ENCODE peak calls at places on chromosome 22, in five cellular contexts. One of them, this sample, is unnamed.

GRCh38 chr22:29480512-29481264 is 670 bp downstream of the NEFH start:
- DNase-seq in lower leg skin: no peak
- DNase-seq in transverse colon: no peak
- DNase-seq in sigmoid colon: no peak
- DNase-seq in HCT116: no peak
- DNase-seq in this sample: peak

GRCh38 chr22:24536089-24536488 is 18.8 kb downstream of the GUCD1 start:
- DNase-seq in lower leg skin: no peak
- DNase-seq in sigmoid colon: no peak
- DNase-seq in transverse colon: no peak
- DNase-seq in HCT116: no peak
- DNase-seq in this sample: no peak

GRCh38 chr22:33697640-33698039 is 222.6 kb downstream of the LARGE1 start:
- DNase-seq in transverse colon: no peak
- DNase-seq in sigmoid colon: no peak
- DNase-seq in lower leg skin: no peak
- DNase-seq in HCT116: no peak
- DNase-seq in this sample: no peak

GRCh38 chr22:33124471-33124870 is 66.3 kb upstream of the SYN3 start:
- DNase-seq in transverse colon: no peak
- DNase-seq in lower leg skin: no peak
- DNase-seq in sigmoid colon: no peak
- DNase-seq in HCT116: no peak
- DNase-seq in this sample: no peak

GRCh38 chr22:47213571-47214230 is 451.3 kb downstream of the TBC1D22A start:
- DNase-seq in sigmoid colon: peak
- DNase-seq in transverse colon: peak
- DNase-seq in lower leg skin: no peak
- DNase-seq in HCT116: peak
- DNase-seq in this sample: peak

GRCh38 chr22:19629331-19629719 is 85.0 kb upstream of the SEPTIN5 start:
- DNase-seq in lower leg skin: no peak
- DNase-seq in HCT116: no peak
- DNase-seq in transverse colon: no peak
- DNase-seq in sigmoid colon: peak
- DNase-seq in this sample: no peak

GRCh38 chr22:19679476-19680099 is 34.7 kb upstream of the SEPTIN5 start:
- DNase-seq in transverse colon: peak
- DNase-seq in HCT116: no peak
- DNase-seq in sigmoid colon: peak
- DNase-seq in lower leg skin: no peak
- DNase-seq in this sample: peak

GRCh38 chr22:33519974-33520903 is 400.0 kb downstream of the LARGE1 start:
- DNase-seq in lower leg skin: no peak
- DNase-seq in HCT116: no peak
- DNase-seq in sigmoid colon: no peak
- DNase-seq in transverse colon: no peak
- DNase-seq in this sample: no peak

GRCh38 chr22:39176067-39176621 is 23.7 kb upstream of the CBX7 start:
- DNase-seq in sigmoid colon: peak
- DNase-seq in lower leg skin: no peak
- DNase-seq in transverse colon: peak
- DNase-seq in HCT116: no peak
- DNase-seq in this sample: no peak

GRCh38 chr22:19708323-19709011 is 5.8 kb upstream of the SEPTIN5 start:
- DNase-seq in lower leg skin: no peak
- DNase-seq in transverse colon: no peak
- DNase-seq in HCT116: no peak
- DNase-seq in sigmoid colon: peak
- DNase-seq in this sample: no peak

GRCh38 chr22:26471522-26471921 is 12.1 kb downstream of the HPS4 start:
- DNase-seq in sigmoid colon: no peak
- DNase-seq in lower leg skin: no peak
- DNase-seq in transverse colon: no peak
- DNase-seq in HCT116: peak
- DNase-seq in this sample: no peak

GRCh38 chr22:22786301-22787115 is 101.1 kb upstream of the IGLL5 start:
- DNase-seq in sigmoid colon: no peak
- DNase-seq in lower leg skin: no peak
- DNase-seq in transverse colon: no peak
- DNase-seq in HCT116: no peak
- DNase-seq in this sample: no peak

GRCh38 chr22:39097098-39098020 is at the start of gene APOBEC3H:
- DNase-seq in lower leg skin: no peak
- DNase-seq in HCT116: peak
- DNase-seq in transverse colon: peak
- DNase-seq in sigmoid colon: peak
- DNase-seq in this sample: peak

GRCh38 chr22:23285734-23286133 is 105.4 kb downstream of the BCR start:
- DNase-seq in sigmoid colon: no peak
- DNase-seq in transverse colon: no peak
- DNase-seq in lower leg skin: no peak
- DNase-seq in HCT116: no peak
- DNase-seq in this sample: no peak

GRCh38 chr22:23762866-23763578 is at the start of gene C22orf15:
- DNase-seq in transverse colon: no peak
- DNase-seq in lower leg skin: no peak
- DNase-seq in sigmoid colon: no peak
- DNase-seq in HCT116: no peak
- DNase-seq in this sample: no peak

GRCh38 chr22:21760640-21761039 is 25.0 kb upstream of the YPEL1 start:
- DNase-seq in HCT116: no peak
- DNase-seq in lower leg skin: no peak
- DNase-seq in transverse colon: no peak
- DNase-seq in sigmoid colon: no peak
- DNase-seq in this sample: no peak

GRCh38 chr22:21921184-21921721 is 31.4 kb downstream of the PPM1F start:
- DNase-seq in sigmoid colon: no peak
- DNase-seq in HCT116: no peak
- DNase-seq in transverse colon: no peak
- DNase-seq in lower leg skin: no peak
- DNase-seq in this sample: no peak

GRCh38 chr22:23394525-23395326 is 185.4 kb downstream of the IGLL1 start:
- DNase-seq in transverse colon: no peak
- DNase-seq in lower leg skin: no peak
- DNase-seq in sigmoid colon: peak
- DNase-seq in HCT116: no peak
- DNase-seq in this sample: no peak

GRCh38 chr22:40009953-40010751 is 15.4 kb downstream of the FAM83F start:
- DNase-seq in sigmoid colon: no peak
- DNase-seq in HCT116: no peak
- DNase-seq in lower leg skin: no peak
- DNase-seq in transverse colon: no peak
- DNase-seq in this sample: no peak

GRCh38 chr22:38766076-38766777 is 10.4 kb upstream of the SUN2 start:
- DNase-seq in sigmoid colon: peak
- DNase-seq in transverse colon: peak
- DNase-seq in lower leg skin: peak
- DNase-seq in HCT116: peak
- DNase-seq in this sample: peak

GRCh38 chr22:19879996-19880785 is 25.5 kb upstream of the GNB1L start:
- DNase-seq in lower leg skin: no peak
- DNase-seq in sigmoid colon: peak
- DNase-seq in transverse colon: no peak
- DNase-seq in HCT116: no peak
- DNase-seq in this sample: no peak

GRCh38 chr22:29375436-29376076 is 12.8 kb downstream of the AP1B1 start:
- DNase-seq in sigmoid colon: no peak
- DNase-seq in HCT116: no peak
- DNase-seq in transverse colon: no peak
- DNase-seq in lower leg skin: no peak
- DNase-seq in this sample: peak

GRCh38 chr22:42844756-42845155 is 12.3 kb downstream of the ARFGAP3 start:
- DNase-seq in sigmoid colon: no peak
- DNase-seq in lower leg skin: no peak
- DNase-seq in transverse colon: no peak
- DNase-seq in HCT116: peak
- DNase-seq in this sample: no peak

GRCh38 chr22:35033635-35034296 is 32.2 kb upstream of the ISX start:
- DNase-seq in transverse colon: no peak
- DNase-seq in sigmoid colon: no peak
- DNase-seq in HCT116: no peak
- DNase-seq in lower leg skin: no peak
- DNase-seq in this sample: no peak

GRCh38 chr22:37244114-37244921 is at the start of gene RAC2:
- DNase-seq in transverse colon: peak
- DNase-seq in HCT116: peak
- DNase-seq in lower leg skin: peak
- DNase-seq in sigmoid colon: peak
- DNase-seq in this sample: peak
- TF ChIP-seq POLR2A in transverse colon: peak
- TF ChIP-seq POLR2A in HCT116: no peak
- TF ChIP-seq POLR2A in lower leg skin: no peak
- TF ChIP-seq POLR2A in sigmoid colon: no peak
- TF ChIP-seq POLR2A in this sample: peak

GRCh38 chr22:44157916-44158618 is 22.7 kb upstream of the PARVG start:
- DNase-seq in transverse colon: no peak
- DNase-seq in HCT116: no peak
- DNase-seq in lower leg skin: no peak
- DNase-seq in sigmoid colon: no peak
- DNase-seq in this sample: no peak
- TF ChIP-seq POLR2A in transverse colon: no peak
- TF ChIP-seq POLR2A in HCT116: no peak
- TF ChIP-seq POLR2A in lower leg skin: no peak
- TF ChIP-seq POLR2A in sigmoid colon: no peak
- TF ChIP-seq POLR2A in this sample: no peak

GRCh38 chr22:50530280-50530856 is 556 bp upstream of the TYMP start:
- DNase-seq in HCT116: peak
- DNase-seq in lower leg skin: peak
- DNase-seq in transverse colon: peak
- DNase-seq in sigmoid colon: peak
- DNase-seq in this sample: peak
- TF ChIP-seq POLR2A in HCT116: peak
- TF ChIP-seq POLR2A in lower leg skin: no peak
- TF ChIP-seq POLR2A in transverse colon: peak
- TF ChIP-seq POLR2A in sigmoid colon: no peak
- TF ChIP-seq POLR2A in this sample: no peak

GRCh38 chr22:37607010-37607911 is 1.4 kb upstream of the GGA1 start:
- DNase-seq in sigmoid colon: peak
- DNase-seq in lower leg skin: peak
- DNase-seq in HCT116: peak
- DNase-seq in transverse colon: peak
- DNase-seq in this sample: peak
- TF ChIP-seq POLR2A in sigmoid colon: no peak
- TF ChIP-seq POLR2A in lower leg skin: no peak
- TF ChIP-seq POLR2A in HCT116: peak
- TF ChIP-seq POLR2A in transverse colon: no peak
- TF ChIP-seq POLR2A in this sample: no peak

GRCh38 chr22:18078329-18079041 is 695 bp downstream of the PEX26 start:
- DNase-seq in sigmoid colon: no peak
- DNase-seq in transverse colon: peak
- DNase-seq in HCT116: no peak
- DNase-seq in lower leg skin: no peak
- DNase-seq in this sample: peak
- TF ChIP-seq POLR2A in sigmoid colon: no peak
- TF ChIP-seq POLR2A in transverse colon: peak
- TF ChIP-seq POLR2A in HCT116: no peak
- TF ChIP-seq POLR2A in lower leg skin: no peak
- TF ChIP-seq POLR2A in this sample: no peak

GRCh38 chr22:31588970-31589675 is 72.9 kb downstream of the PISD start:
- DNase-seq in HCT116: no peak
- DNase-seq in lower leg skin: no peak
- DNase-seq in sigmoid colon: no peak
- DNase-seq in transverse colon: peak
- DNase-seq in this sample: no peak
- TF ChIP-seq POLR2A in HCT116: no peak
- TF ChIP-seq POLR2A in lower leg skin: no peak
- TF ChIP-seq POLR2A in sigmoid colon: no peak
- TF ChIP-seq POLR2A in transverse colon: peak
- TF ChIP-seq POLR2A in this sample: no peak

GRCh38 chr22:49801391-49802060 is 26.1 kb downstream of the BRD1 start:
- DNase-seq in lower leg skin: no peak
- DNase-seq in transverse colon: no peak
- DNase-seq in HCT116: no peak
- DNase-seq in sigmoid colon: no peak
- DNase-seq in this sample: no peak

GRCh38 chr22:49800408-49801238 is 27.1 kb downstream of the BRD1 start:
- DNase-seq in transverse colon: no peak
- DNase-seq in sigmoid colon: no peak
- DNase-seq in HCT116: no peak
- DNase-seq in lower leg skin: no peak
- DNase-seq in this sample: no peak

GRCh38 chr22:49803667-49804375 is 23.9 kb downstream of the BRD1 start:
- DNase-seq in lower leg skin: no peak
- DNase-seq in transverse colon: no peak
- DNase-seq in HCT116: no peak
- DNase-seq in sigmoid colon: no peak
- DNase-seq in this sample: no peak

GRCh38 chr22:49799431-49800075 is 28.1 kb downstream of the BRD1 start:
- DNase-seq in transverse colon: no peak
- DNase-seq in HCT116: no peak
- DNase-seq in sigmoid colon: no peak
- DNase-seq in lower leg skin: no peak
- DNase-seq in this sample: no peak

GRCh38 chr22:49803134-49803533 is 24.5 kb downstream of the BRD1 start:
- DNase-seq in lower leg skin: no peak
- DNase-seq in HCT116: no peak
- DNase-seq in sigmoid colon: no peak
- DNase-seq in transverse colon: no peak
- DNase-seq in this sample: no peak
- TF ChIP-seq POLR2A in lower leg skin: no peak
- TF ChIP-seq POLR2A in HCT116: no peak
- TF ChIP-seq POLR2A in sigmoid colon: no peak
- TF ChIP-seq POLR2A in transverse colon: no peak
- TF ChIP-seq POLR2A in this sample: no peak

DNA sequence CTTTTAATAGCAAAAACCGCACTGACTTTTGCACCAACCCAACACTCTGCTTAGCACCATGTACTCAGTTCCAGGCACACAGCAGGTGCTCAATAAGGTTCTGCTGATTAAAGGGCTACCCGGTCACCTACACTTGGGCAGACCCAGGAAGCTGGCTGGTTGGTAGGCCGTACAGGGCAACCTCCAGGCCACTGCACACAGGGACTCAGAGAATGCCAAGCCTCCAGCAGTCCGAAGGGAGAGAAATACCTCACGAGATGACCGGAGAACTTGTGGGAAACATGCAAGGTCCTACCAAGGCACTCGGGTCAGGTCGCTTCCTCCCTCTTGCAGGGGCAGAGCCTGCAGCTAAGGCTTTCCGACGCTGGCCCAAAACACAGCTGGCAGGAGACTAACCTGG is 109.2 kb downstream of the MICAL3 start:
- DNase-seq in HCT116: no peak
- DNase-seq in transverse colon: no peak
- DNase-seq in lower leg skin: no peak
- DNase-seq in sigmoid colon: peak
- DNase-seq in this sample: no peak
- TF ChIP-seq POLR2A in HCT116: no peak
- TF ChIP-seq POLR2A in transverse colon: no peak
- TF ChIP-seq POLR2A in lower leg skin: no peak
- TF ChIP-seq POLR2A in sigmoid colon: no peak
- TF ChIP-seq POLR2A in this sample: no peak

This sample was measured in erythroblast.